ENCODE peak calls at places on chromosomes 7 and 10, in ten cellular contexts. R, J, X, E, F, G, U, C, A and P are unnamed samples.

GRCh38 chr7:99124636-99125504 is 19.0 kb downstream of the SMURF1 start:
- DNase-seq in R (no peak), J (no peak), X (no peak), E (no peak), F (no peak), G (peak; percentile 47), U (no peak), C (no peak), A (no peak), P (no peak)

GRCh38 chr7:102943425-102944169 is 30.8 kb downstream of the LRRC17 start:
- DNase-seq in R (no peak), J (no peak), X (no peak), E (no peak), F (no peak), G (no peak), U (no peak), C (no peak), A (no peak), P (no peak)

GRCh38 chr10:35191523-35191922 is 64.9 kb downstream of the CREM start:
- DNase-seq in R (no peak), J (peak; percentile 47), X (no peak), E (peak; percentile 51), F (no peak), G (peak; percentile 7), U (peak; percentile 38), C (no peak), A (peak; percentile 28), P (no peak)

GRCh38 chr7:47622946-47623640 is 41.2 kb upstream of the TNS3 start:
- DNase-seq in R (no peak), J (peak; percentile 97), X (no peak), E (peak; percentile 86), F (peak; percentile 85), G (peak; percentile 87), U (no peak), C (no peak), A (peak; percentile 91), P (no peak)

GRCh38 chr10:121296856-121297255 is 301.4 kb downstream of the FGFR2 start:
- DNase-seq in R (no peak), J (no peak), X (no peak), E (no peak), F (no peak), G (no peak), U (no peak), C (no peak), A (no peak), P (no peak)

GRCh38 chr7:106588576-106589494 is 72.1 kb downstream of the CCDC71L start:
- DNase-seq in R (no peak), J (no peak), X (no peak), E (no peak), F (peak; percentile 23), G (no peak), U (no peak), C (no peak), A (no peak), P (no peak)

GRCh38 chr10:72255977-72256729 is 17.6 kb upstream of the DDIT4 start:
- DNase-seq in R (no peak), J (no peak), X (no peak), E (no peak), F (no peak), G (no peak), U (no peak), C (no peak), A (no peak), P (no peak)

GRCh38 chr7:74033372-74034311 is 5.7 kb downstream of the ELN start:
- DNase-seq in R (peak; percentile 58), J (no peak), X (peak; percentile 60), E (peak; percentile 90), F (peak; percentile 49), G (no peak), U (no peak), C (no peak), A (peak; percentile 56), P (peak; percentile 34)

GRCh38 chr7:32163141-32163806 is 93.1 kb upstream of the PDE1C start:
- DNase-seq in R (peak; percentile 23), J (peak; percentile 85), X (no peak), E (peak; percentile 95), F (no peak), G (peak; percentile 94), U (peak; percentile 27), C (no peak), A (peak; percentile 77), P (no peak)

GRCh38 chr7:32163911-32164310 is 93.7 kb upstream of the PDE1C start:
- DNase-seq in R (no peak), J (peak; percentile 65), X (no peak), E (peak; percentile 23), F (no peak), G (no peak), U (no peak), C (no peak), A (no peak), P (no peak)

GRCh38 chr7:32161708-32162107 is 91.5 kb upstream of the PDE1C start:
- DNase-seq in R (no peak), J (peak; percentile 73), X (no peak), E (peak; percentile 83), F (no peak), G (peak; percentile 79), U (no peak), C (no peak), A (peak; percentile 87), P (no peak)

GRCh38 chr7:32167256-32167655 is 97.0 kb upstream of the PDE1C start:
- DNase-seq in R (no peak), J (peak; percentile 4), X (no peak), E (no peak), F (no peak), G (no peak), U (no peak), C (no peak), A (no peak), P (no peak)

DNA sequence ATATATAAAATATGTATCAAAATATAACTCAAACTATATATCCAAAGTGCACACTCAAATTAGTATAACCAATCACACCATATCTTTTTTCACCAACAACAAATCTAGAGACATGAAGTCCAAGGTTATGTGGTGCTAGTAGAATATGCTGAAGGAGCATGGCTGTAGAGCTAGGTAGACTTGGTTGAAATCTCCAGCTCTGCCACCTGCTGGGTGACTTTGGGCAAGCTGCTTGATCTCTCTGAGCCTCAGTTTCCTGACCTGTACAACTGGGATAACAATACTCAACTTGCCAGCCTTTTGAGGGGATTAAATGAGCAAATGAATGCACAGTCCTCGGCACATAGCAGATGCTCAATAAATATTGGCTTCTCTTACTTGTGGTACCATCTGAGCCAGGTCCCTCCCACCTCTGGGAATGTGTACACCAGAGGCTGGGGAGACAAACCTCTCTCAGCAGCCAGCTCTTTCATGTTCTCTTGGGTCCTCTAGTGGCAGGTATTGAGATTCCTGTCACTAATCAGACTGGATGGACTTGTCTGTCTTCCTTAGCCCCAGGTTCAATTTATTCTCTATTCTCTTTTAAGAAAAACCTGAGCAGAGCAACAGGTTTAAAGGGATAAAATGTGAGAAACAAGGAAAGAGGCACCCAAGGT is 94.3 kb upstream of the PDE1C start:
- DNase-seq in R (no peak), J (peak; percentile 76), X (no peak), E (peak; percentile 77), F (peak; percentile 63), G (peak; percentile 76), U (no peak), C (no peak), A (peak; percentile 76), P (peak; percentile 12)
- TF ChIP-seq CTCF in R (no peak), J (peak; percentile 61), X (peak; percentile 41), E (peak; percentile 53), F (peak; percentile 56), G (peak; percentile 67), U (no peak), C (no peak), A (peak; percentile 65), P (peak; percentile 44)

DNA sequence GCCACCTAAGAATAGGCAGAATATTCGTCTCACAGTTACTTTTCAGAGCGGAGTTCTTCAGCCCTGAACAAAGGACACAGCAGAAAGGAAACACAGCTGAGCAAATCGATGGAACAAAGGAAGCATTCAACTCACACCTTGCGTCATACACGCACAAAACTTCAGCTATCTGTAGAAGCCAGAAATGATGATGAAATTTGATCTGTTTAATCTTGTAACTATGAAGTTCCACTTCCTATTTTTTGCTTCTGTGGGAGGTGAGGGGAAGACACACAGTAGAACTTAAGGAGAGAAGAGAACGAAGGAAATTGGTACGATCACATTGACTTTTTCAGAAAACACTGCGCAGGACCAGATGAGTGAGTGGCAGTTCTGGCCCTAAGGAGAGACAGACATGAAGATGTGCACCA is 26.2 kb downstream of the FAM171A1 start:
- DNase-seq in R (no peak), J (peak; percentile 85), X (no peak), E (peak; percentile 93), F (no peak), G (peak; percentile 62), U (no peak), C (no peak), A (peak; percentile 83), P (no peak)
- TF ChIP-seq CTCF in R (no peak), J (no peak), X (no peak), E (no peak), F (no peak), G (no peak), U (no peak), C (no peak), A (no peak), P (no peak)

DNA sequence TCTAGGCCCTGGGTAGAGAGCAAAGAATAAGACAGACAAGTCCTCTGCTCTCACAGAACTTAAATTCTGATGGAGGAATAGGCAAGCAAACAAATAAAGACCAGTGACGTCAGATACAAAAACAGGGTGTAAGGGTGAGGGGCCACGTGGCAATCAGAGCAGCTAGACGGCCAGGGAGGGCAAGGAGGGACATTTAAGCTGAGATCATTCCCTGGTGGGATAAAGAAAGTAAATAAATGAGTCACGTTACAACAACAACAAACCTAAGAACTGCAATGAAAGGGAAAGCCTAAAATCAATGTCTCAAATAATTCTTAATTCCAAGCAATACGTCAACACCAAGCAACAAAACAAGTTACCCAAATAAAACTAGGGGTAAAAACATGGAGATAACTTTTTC is 21.8 kb downstream of the STN1 start:
- DNase-seq in R (no peak), J (peak; percentile 46), X (no peak), E (no peak), F (no peak), G (peak; percentile 36), U (no peak), C (no peak), A (peak; percentile 73), P (no peak)
- TF ChIP-seq CTCF in R (no peak), J (no peak), X (no peak), E (no peak), F (no peak), G (no peak), U (no peak), C (no peak), A (no peak), P (no peak)

GRCh38 chr7:29147821-29148220 is 1.5 kb upstream of the CPVL start:
- DNase-seq in R (no peak), J (no peak), X (no peak), E (no peak), F (no peak), G (no peak), U (no peak), C (no peak), A (no peak), P (no peak)

GRCh38 chr7:29143698-29144203 is 2.6 kb downstream of the CPVL start:
- DNase-seq in R (no peak), J (no peak), X (no peak), E (no peak), F (no peak), G (no peak), U (no peak), C (no peak), A (no peak), P (no peak)

GRCh38 chr7:29145553-29146081 is 720 bp downstream of the CPVL start:
- DNase-seq in R (no peak), J (no peak), X (no peak), E (no peak), F (no peak), G (no peak), U (no peak), C (no peak), A (no peak), P (no peak)

GRCh38 chr7:29146082-29146706 is at the start of gene CPVL:
- DNase-seq in R (peak; percentile 29), J (no peak), X (peak; percentile 46), E (peak; percentile 8), F (peak; percentile 54), G (no peak), U (peak; percentile 63), C (no peak), A (no peak), P (peak; percentile 66)

DNA sequence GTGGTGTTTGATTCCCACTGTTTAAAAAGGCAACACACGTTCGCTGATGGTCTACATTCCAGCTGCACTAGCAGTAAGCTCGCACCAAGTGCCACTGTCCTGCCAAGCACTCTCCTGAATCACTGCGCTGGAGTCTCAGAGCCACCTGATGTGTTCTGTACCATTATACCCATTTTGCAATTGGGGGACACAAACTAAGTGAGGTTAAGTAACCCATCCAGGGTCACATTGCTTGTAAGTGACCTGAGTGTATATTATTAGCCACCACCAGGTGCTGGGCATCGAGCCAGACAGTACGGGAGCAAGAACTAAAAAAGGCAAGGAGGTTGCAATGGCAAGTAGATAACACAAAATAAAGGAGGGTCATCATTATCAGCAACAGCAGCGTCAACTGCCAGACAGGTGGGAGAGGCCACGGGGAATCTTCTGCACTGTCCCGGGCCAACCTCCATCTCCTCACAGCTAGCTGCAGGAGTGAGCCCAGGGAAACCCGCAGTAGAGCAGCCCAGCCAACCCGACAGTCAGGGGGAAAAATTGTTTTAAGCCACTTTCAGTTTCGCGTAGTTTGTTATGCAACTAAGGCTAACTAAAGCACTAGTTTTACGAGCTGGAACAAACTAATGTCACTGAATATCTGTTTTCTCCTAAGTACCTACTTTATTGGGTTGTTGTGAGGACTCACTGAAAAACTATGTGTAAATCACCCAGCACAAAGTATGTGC is 712 bp upstream of the CPVL start:
- DNase-seq in R (no peak), J (no peak), X (no peak), E (no peak), F (peak; percentile 16), G (no peak), U (peak; percentile 45), C (no peak), A (no peak), P (peak; percentile 14)
- TF ChIP-seq CTCF in R (no peak), J (no peak), X (no peak), E (no peak), F (no peak), G (no peak), U (no peak), C (no peak), A (no peak), P (peak; percentile 13)